ENCODE peak calls at places on chromosomes 1 and 21, in five cellular contexts. L is DMS153; P is stimulated activated CD4-positive, alpha-beta T cell treated with anti-CD3 and anti-CD28 coated beads, Interleukin-1b, Interleukin-23, amount 100 ng/mL, for 48 hours; E is left cardiac atrium; W is activated effector memory CD4-positive, alpha-beta T cell treated with anti-CD3 and anti-CD28 coated beads, Interleukin-2, amount 50 U/mL, for 16 hours. V is an unnamed sample.

GRCh38 chr1:58149266-58149812 is 397.2 kb downstream of the OMA1 start:
- DNase-seq in L (no peak), P (no peak), E (no peak), W (no peak), V (no peak)

GRCh38 chr1:41357451-41358151 is 3.6 kb upstream of the FOXO6 start:
- DNase-seq in L (peak), P (no peak), E (no peak), W (peak), V (no peak)

GRCh38 chr21:26148071-26148470 is 22.5 kb downstream of the APP start:
- DNase-seq in L (no peak), P (no peak), E (no peak), W (no peak), V (no peak)

GRCh38 chr1:223031690-223032601 is 111.1 kb downstream of the TLR5 start:
- DNase-seq in L (no peak), P (no peak), E (peak), W (no peak), V (no peak)

GRCh38 chr1:86648255-86648654 is 56.1 kb upstream of the SH3GLB1 start:
- DNase-seq in L (peak), P (no peak), E (no peak), W (no peak), V (no peak)

GRCh38 chr1:185170291-185170848 is 13.4 kb downstream of the SWT1 start:
- DNase-seq in L (peak), P (peak), E (no peak), W (no peak), V (peak)

GRCh38 chr1:203324103-203325003 is 19.0 kb downstream of the BTG2 start:
- DNase-seq in L (peak), P (peak), E (no peak), W (peak), V (no peak)

GRCh38 chr21:34132202-34132601 is 58.8 kb downstream of the MRPS6 start:
- DNase-seq in L (no peak), P (no peak), E (no peak), W (no peak), V (no peak)

GRCh38 chr1:158045639-158046038 is 52.2 kb downstream of the KIRREL1 start:
- DNase-seq in L (no peak), P (no peak), E (peak), W (no peak), V (no peak)

GRCh38 chr1:244049142-244049968 is 1.7 kb upstream of the ZBTB18 start:
- DNase-seq in L (no peak), P (peak), E (peak), W (peak), V (peak)

GRCh38 chr1:171434717-171435346 is 50.5 kb upstream of the PRRC2C start:
- DNase-seq in L (peak), P (no peak), E (peak), W (no peak), V (no peak)

GRCh38 chr1:8281843-8282509 is 35.9 kb upstream of the SLC45A1 start:
- DNase-seq in L (no peak), P (no peak), E (no peak), W (no peak), V (no peak)

GRCh38 chr1:3349161-3349967 is 105.1 kb upstream of the ARHGEF16 start:
- DNase-seq in L (no peak), P (no peak), E (peak), W (no peak), V (no peak)

V was measured in frontal cortex.